ENCODE peak calls at places on chromosome 21, in ten cellular contexts. B is naive B cell; A is left ventricle myocardium inferior; U is GM12865; H is GM12864; S is A172; I is effector CD4-positive, alpha-beta T cell; E is NCI-H510A; L is naive thymus-derived CD8-positive, alpha-beta T cell; N is endothelial cell. J is an unnamed sample.

GRCh38 chr21:33411949-33412430 is 8.8 kb downstream of the IFNGR2 start:
- DNase-seq in B (no peak), A (no peak), U (no peak), H (no peak), S (no peak), I (no peak), E (no peak), L (no peak), N (no peak), J (no peak)

GRCh38 chr21:38386967-38387366 is 111.3 kb downstream of the ERG start:
- DNase-seq in B (no peak), A (no peak), U (no peak), H (no peak), S (peak), I (no peak), E (no peak), L (no peak), N (no peak), J (no peak)

GRCh38 chr21:21232320-21232719 is 234.1 kb downstream of the NCAM2 start:
- DNase-seq in B (no peak), A (no peak), U (no peak), H (no peak), S (peak), I (no peak), E (no peak), L (no peak), N (peak), J (peak)

GRCh38 chr21:29078884-29079765 is 5.7 kb upstream of the CCT8 start:
- DNase-seq in B (peak), A (no peak), U (peak), H (peak), S (no peak), I (no peak), E (no peak), L (peak), N (no peak), J (no peak)

GRCh38 chr21:34576043-34576466 is 38.9 kb downstream of the RCAN1 start:
- DNase-seq in B (no peak), A (peak), U (no peak), H (no peak), S (no peak), I (no peak), E (no peak), L (no peak), N (no peak), J (no peak)

GRCh38 chr21:18832950-18833349 is 429.4 kb upstream of the TMPRSS15 start:
- DNase-seq in B (no peak), A (no peak), U (no peak), H (no peak), S (peak), I (no peak), E (no peak), L (no peak), N (no peak), J (no peak)

GRCh38 chr21:46634966-46635323 is 529 bp upstream of the PRMT2 start:
- DNase-seq in B (no peak), A (no peak), U (peak), H (peak), S (peak), I (no peak), E (peak), L (no peak), N (no peak), J (peak)

GRCh38 chr21:45887788-45888187 is 93.8 kb upstream of the COL6A1 start:
- DNase-seq in B (no peak), A (peak), U (no peak), H (no peak), S (no peak), I (no peak), E (peak), L (no peak), N (no peak), J (no peak)

GRCh38 chr21:43770066-43770655 is 5.9 kb downstream of the CSTB start:
- DNase-seq in B (no peak), A (no peak), U (no peak), H (no peak), S (no peak), I (no peak), E (no peak), L (no peak), N (no peak), J (no peak)

GRCh38 chr21:35371217-35371616 is 322.1 kb upstream of the RUNX1 start:
- DNase-seq in B (no peak), A (no peak), U (no peak), H (no peak), S (no peak), I (no peak), E (no peak), L (no peak), N (no peak), J (no peak)

GRCh38 chr21:42844411-42845113 is 34.8 kb downstream of the WDR4 start:
- DNase-seq in B (no peak), A (peak), U (no peak), H (no peak), S (no peak), I (no peak), E (no peak), L (no peak), N (no peak), J (no peak)

GRCh38 chr21:45715441-45715840 is 71.9 kb downstream of the PCBP3 start:
- DNase-seq in B (no peak), A (no peak), U (no peak), H (no peak), S (no peak), I (no peak), E (no peak), L (no peak), N (no peak), J (no peak)

GRCh38 chr21:33403128-33403785 is at the start of gene IFNGR2:
- DNase-seq in B (peak), A (peak), U (peak), H (no peak), S (no peak), I (peak), E (peak), L (peak), N (peak), J (peak)

GRCh38 chr21:33940164-33940563 is 24.6 kb upstream of the ATP5PO start:
- DNase-seq in B (no peak), A (no peak), U (no peak), H (no peak), S (no peak), I (no peak), E (no peak), L (no peak), N (no peak), J (no peak)

GRCh38 chr21:38012700-38013099 is 96.4 kb upstream of the KCNJ6 start:
- DNase-seq in B (no peak), A (no peak), U (no peak), H (no peak), S (no peak), I (no peak), E (no peak), L (no peak), N (no peak), J (no peak)

GRCh38 chr21:24514081-24514733 is 1093.1 kb downstream of the MRPL39 start:
- DNase-seq in B (peak), A (no peak), U (peak), H (no peak), S (no peak), I (no peak), E (no peak), L (peak), N (no peak), J (peak)

GRCh38 chr21:33945652-33946270 is 30.2 kb upstream of the ATP5PO start:
- DNase-seq in B (no peak), A (no peak), U (no peak), H (no peak), S (no peak), I (no peak), E (no peak), L (no peak), N (no peak), J (no peak)

GRCh38 chr21:45618287-45618686 is 25.2 kb upstream of the PCBP3 start:
- DNase-seq in B (no peak), A (no peak), U (no peak), H (no peak), S (no peak), I (no peak), E (no peak), L (no peak), N (no peak), J (no peak)

GRCh38 chr21:38303300-38303699 is 46.5 kb downstream of the KCNJ15 start:
- DNase-seq in B (no peak), A (no peak), U (no peak), H (no peak), S (peak), I (no peak), E (no peak), L (no peak), N (no peak), J (peak)

GRCh38 chr21:42156690-42157605 is 62.0 kb upstream of the ABCG1 start:
- DNase-seq in B (no peak), A (no peak), U (no peak), H (no peak), S (no peak), I (no peak), E (no peak), L (no peak), N (no peak), J (no peak)

GRCh38 chr21:33025106-33025470 is 647 bp upstream of the OLIG2 start:
- DNase-seq in B (no peak), A (no peak), U (no peak), H (no peak), S (no peak), I (no peak), E (no peak), L (no peak), N (peak), J (no peak)

GRCh38 chr21:45607021-45607921 is 36.3 kb upstream of the PCBP3 start:
- DNase-seq in B (no peak), A (no peak), U (no peak), H (no peak), S (peak), I (peak), E (no peak), L (no peak), N (no peak), J (no peak)

GRCh38 chr21:34023691-34024381 is 49.5 kb upstream of the MRPS6 start:
- DNase-seq in B (no peak), A (no peak), U (no peak), H (no peak), S (no peak), I (no peak), E (no peak), L (no peak), N (no peak), J (no peak)

GRCh38 chr21:37342046-37342632 is 24.4 kb upstream of the DYRK1A start:
- DNase-seq in B (no peak), A (no peak), U (no peak), H (no peak), S (peak), I (no peak), E (no peak), L (no peak), N (no peak), J (no peak)

GRCh38 chr21:38910390-38911008 is 104.8 kb downstream of the ETS2 start:
- DNase-seq in B (no peak), A (no peak), U (no peak), H (no peak), S (peak), I (no peak), E (peak), L (no peak), N (no peak), J (no peak)

GRCh38 chr21:39688010-39688409 is 57.0 kb upstream of the IGSF5 start:
- DNase-seq in B (no peak), A (no peak), U (no peak), H (no peak), S (no peak), I (no peak), E (no peak), L (no peak), N (no peak), J (no peak)

GRCh38 chr21:45469273-45470086 is 64.5 kb downstream of the COL18A1 start:
- DNase-seq in B (no peak), A (peak), U (no peak), H (no peak), S (peak), I (no peak), E (no peak), L (no peak), N (no peak), J (no peak)

GRCh38 chr21:26962516-26963305 is 4.2 kb downstream of the ADAMTS5 start:
- DNase-seq in B (no peak), A (no peak), U (no peak), H (no peak), S (no peak), I (no peak), E (no peak), L (no peak), N (no peak), J (no peak)

GRCh38 chr21:42162831-42163510 is 56.0 kb upstream of the ABCG1 start:
- DNase-seq in B (no peak), A (no peak), U (no peak), H (no peak), S (peak), I (no peak), E (no peak), L (no peak), N (no peak), J (no peak)

J was measured in ACHN.